ENCODE peak calls at places on chromosomes 5 and 9, in eight cellular contexts. Z, P, K, G, Y, X, B and R are unnamed samples.

GRCh38 chr9:81877047-81877446 is 51.2 kb upstream of the SPATA31D4 start:
- DNase-seq in Z (no peak), P (no peak), K (no peak), G (no peak), Y (no peak), X (no peak), B (no peak), R (no peak)

GRCh38 chr9:85319946-85320345 is 421.8 kb downstream of the AGTPBP1 start:
- DNase-seq in Z (no peak), P (no peak), K (no peak), G (no peak), Y (no peak), X (no peak), B (no peak), R (no peak)

GRCh38 chr5:160083012-160083436 is 36.2 kb downstream of the PWWP2A start:
- DNase-seq in Z (no peak), P (no peak), K (no peak), G (peak; percentile 79), Y (peak; percentile 81), X (no peak), B (peak; percentile 82), R (peak; percentile 32)

GRCh38 chr5:124411089-124411488 is 335.4 kb downstream of the ZNF608 start:
- DNase-seq in Z (no peak), P (no peak), K (no peak), G (peak; percentile 18), Y (peak; percentile 44), X (no peak), B (peak; percentile 75), R (no peak)

GRCh38 chr9:89743576-89744254 is 138.9 kb downstream of the GADD45G start:
- DNase-seq in Z (no peak), P (no peak), K (no peak), G (no peak), Y (no peak), X (no peak), B (no peak), R (no peak)

GRCh38 chr5:172048539-172049101 is 42.2 kb upstream of the FBXW11 start:
- DNase-seq in Z (no peak), P (no peak), K (no peak), G (no peak), Y (peak; percentile 38), X (no peak), B (peak; percentile 27), R (no peak)

GRCh38 chr9:115997923-115998322 is 155.7 kb upstream of the PAPPA start:
- DNase-seq in Z (no peak), P (no peak), K (no peak), G (peak; percentile 88), Y (peak; percentile 88), X (no peak), B (peak; percentile 87), R (no peak)

GRCh38 chr5:141817631-141818030 is 60.6 kb downstream of the PCDH1 start:
- DNase-seq in Z (no peak), P (no peak), K (no peak), G (no peak), Y (no peak), X (no peak), B (no peak), R (no peak)

GRCh38 chr9:35577486-35577885 is 27.6 kb upstream of the TESK1 start:
- DNase-seq in Z (no peak), P (no peak), K (no peak), G (no peak), Y (no peak), X (no peak), B (no peak), R (no peak)

GRCh38 chr5:16410338-16410737 is 55.3 kb downstream of the ZNF622 start:
- DNase-seq in Z (peak; percentile 6), P (no peak), K (no peak), G (no peak), Y (no peak), X (no peak), B (no peak), R (peak; percentile 40)

GRCh38 chr5:72203251-72203845 is 96.1 kb downstream of the MAP1B start:
- DNase-seq in Z (no peak), P (no peak), K (no peak), G (no peak), Y (peak; percentile 30), X (no peak), B (peak; percentile 53), R (no peak)

GRCh38 chr9:113156880-113157279 is 6.1 kb downstream of the SLC31A2 start:
- DNase-seq in Z (no peak), P (peak; percentile 23), K (no peak), G (no peak), Y (no peak), X (no peak), B (no peak), R (no peak)

GRCh38 chr5:143659614-143660238 is 152.2 kb upstream of the HMHB1 start:
- DNase-seq in Z (no peak), P (no peak), K (no peak), G (no peak), Y (no peak), X (no peak), B (no peak), R (peak; percentile 61)

GRCh38 chr9:715743-716400 is 125.6 kb upstream of the DMRT1 start:
- DNase-seq in Z (no peak), P (no peak), K (no peak), G (no peak), Y (peak; percentile 68), X (no peak), B (peak; percentile 51), R (no peak)

GRCh38 chr9:136694163-136694864 is 7.1 kb upstream of the AGPAT2 start:
- DNase-seq in Z (peak; percentile 73), P (peak; percentile 80), K (peak; percentile 85), G (peak; percentile 50), Y (peak; percentile 18), X (peak; percentile 70), B (peak; percentile 43), R (peak; percentile 46)

GRCh38 chr9:127876764-127877562 is 512 bp downstream of the AK1 start:
- DNase-seq in Z (no peak), P (no peak), K (peak; percentile 74), G (peak; percentile 20), Y (no peak), X (no peak), B (no peak), R (no peak)
- H3K4me3 ChIP-seq in Z (peak overlapping the region; percentile 36), P (peak overlapping the region; percentile 76), K (peak overlapping the region; percentile 78), G (peak overlapping the region; percentile 60), Y (peak overlapping the region; percentile 62), X (peak overlapping the region; percentile 60), B (peak overlapping the region; percentile 63), R (peak overlapping the region; percentile 57)

DNA sequence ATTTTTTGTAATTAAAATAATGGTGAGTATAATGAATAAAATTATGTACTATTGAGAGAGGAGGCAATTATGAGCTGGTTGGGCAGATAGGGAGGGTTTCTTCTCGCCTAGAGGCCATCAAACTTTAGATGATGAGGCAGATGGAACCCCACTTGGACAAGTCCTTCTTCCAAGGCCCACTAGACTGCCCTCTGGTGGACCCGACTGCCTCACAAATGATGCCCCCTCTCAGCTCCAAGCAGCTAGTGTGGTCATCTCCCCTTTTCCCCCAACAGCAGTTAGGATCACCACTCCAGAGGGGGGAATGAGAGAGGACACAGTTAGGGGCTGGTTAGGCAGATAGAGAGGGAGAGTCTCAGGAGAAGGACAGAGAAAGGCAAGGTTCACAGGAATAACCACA is 348.0 kb upstream of the CDH18 start:
- DNase-seq in Z (no peak), P (peak; percentile 38), K (no peak), G (peak; percentile 2), Y (no peak), X (no peak), B (peak; percentile 1), R (no peak)
- TF ChIP-seq CTCF in Z (no peak), P (peak; percentile 54), K (no peak), G (peak; percentile 19), Y (no peak), X (no peak), B (peak; percentile 27), R (no peak)

DNA sequence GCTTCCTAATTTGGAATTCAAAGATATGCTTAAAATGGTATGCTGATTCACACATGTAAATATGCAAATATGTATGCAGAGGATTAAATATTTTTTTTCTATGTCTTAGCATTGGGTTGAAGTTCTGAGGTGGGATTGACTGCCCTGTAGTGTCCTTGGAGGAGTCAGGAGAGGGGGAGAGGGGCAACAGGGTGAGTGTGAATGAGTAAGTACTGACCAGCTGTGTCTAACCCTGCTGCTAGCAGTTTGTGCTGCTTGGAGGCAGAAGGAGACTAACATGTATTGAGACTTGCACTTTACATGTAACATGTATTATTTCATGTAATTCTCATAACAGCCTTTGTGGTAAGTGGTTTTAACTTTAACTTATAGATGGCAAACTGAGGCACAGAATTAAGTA is 63.3 kb downstream of the SLC44A1 start:
- DNase-seq in Z (no peak), P (no peak), K (no peak), G (no peak), Y (peak; percentile 41), X (no peak), B (no peak), R (no peak)
- H3K4me3 ChIP-seq in Z (no peak overlapping the region), P (no peak overlapping the region), K (no peak overlapping the region), G (no peak overlapping the region), Y (no peak overlapping the region), X (no peak overlapping the region), B (no peak overlapping the region), R (no peak overlapping the region)

GRCh38 chr5:148912714-148913398 is 86.4 kb downstream of the ADRB2 start:
- DNase-seq in Z (no peak), P (peak; percentile 10), K (no peak), G (peak; percentile 92), Y (peak; percentile 99), X (no peak), B (peak; percentile 65), R (peak; percentile 100)
- TF ChIP-seq CTCF in Z (peak; percentile 12), P (peak; percentile 30), K (peak; percentile 39), G (peak; percentile 28), Y (peak; percentile 35), X (no peak), B (peak; percentile 44), R (peak; percentile 69)

GRCh38 chr9:134054891-134055811 is 12.7 kb downstream of the BRD3 start:
- DNase-seq in Z (peak; percentile 87), P (no peak), K (peak; percentile 57), G (no peak), Y (no peak), X (no peak), B (no peak), R (no peak)

GRCh38 chr9:134057311-134057665 is 10.5 kb downstream of the BRD3 start:
- DNase-seq in Z (peak; percentile 2), P (no peak), K (peak; percentile 44), G (no peak), Y (no peak), X (no peak), B (no peak), R (no peak)

GRCh38 chr9:134055981-134056461 is 11.8 kb downstream of the BRD3 start:
- DNase-seq in Z (peak; percentile 86), P (no peak), K (peak; percentile 96), G (peak; percentile 68), Y (peak; percentile 62), X (peak; percentile 68), B (peak; percentile 65), R (peak; percentile 81)

GRCh38 chr9:134057751-134058701 is 9.8 kb downstream of the BRD3 start:
- DNase-seq in Z (peak; percentile 5), P (no peak), K (peak; percentile 51), G (no peak), Y (no peak), X (no peak), B (no peak), R (no peak)

GRCh38 chr9:134056483-134057310 is 11.1 kb downstream of the BRD3 start:
- DNase-seq in Z (peak; percentile 27), P (no peak), K (peak; percentile 62), G (no peak), Y (no peak), X (no peak), B (no peak), R (no peak)
- H3K4me3 ChIP-seq in Z (no peak overlapping the region), P (no peak overlapping the region), K (peak overlapping the region; percentile 28), G (no peak overlapping the region), Y (no peak overlapping the region), X (no peak overlapping the region), B (no peak overlapping the region), R (no peak overlapping the region)